ENCODE peak calls at places on chromosomes 5 and 9, in four cellular contexts. S, C, H and R are unnamed samples.

GRCh38 chr5:94197970-94198369 is 420.4 kb downstream of the KIAA0825 start:
- DNase-seq in H (no peak), C (no peak), S (no peak), R (no peak)

GRCh38 chr9:97470076-97470475 is 31.4 kb upstream of the TMOD1 start:
- DNase-seq in H (no peak), C (no peak), S (no peak), R (no peak)

GRCh38 chr9:89368978-89369377 is 50.7 kb downstream of the SECISBP2 start:
- DNase-seq in S (no peak), C (no peak), H (no peak), R (no peak)

GRCh38 chr9:126151671-126152050 is 175.0 kb upstream of the MVB12B start:
- DNase-seq in S (peak; percentile 21), C (no peak), H (peak; percentile 10), R (peak; percentile 26)

GRCh38 chr9:116212986-116213672 is 59.5 kb downstream of the PAPPA start:
- DNase-seq in H (no peak), C (no peak), S (no peak), R (no peak)

GRCh38 chr9:107665057-107665456 is 175.5 kb upstream of the KLF4 start:
- DNase-seq in H (no peak), C (no peak), S (no peak), R (no peak)

GRCh38 chr9:81686614-81687520 is 2.5 kb downstream of the TLE1 start:
- DNase-seq in C (no peak), H (peak; percentile 17), S (peak; percentile 89), R (peak; percentile 34)

GRCh38 chr5:122508623-122509022 is 196.6 kb downstream of the SNCAIP start:
- DNase-seq in H (no peak), S (no peak), C (no peak), R (no peak)

GRCh38 chr5:158514961-158515359 is 584.8 kb downstream of the EBF1 start:
- DNase-seq in H (no peak), S (no peak), C (no peak), R (no peak)

GRCh38 chr9:111975709-111976108 is 79.1 kb downstream of the UGCG start:
- DNase-seq in H (no peak), S (peak; percentile 67), C (no peak), R (no peak)

GRCh38 chr5:177131019-177131320 is 2.6 kb upstream of the NSD1 start:
- DNase-seq in C (no peak), H (no peak), S (no peak), R (no peak)

GRCh38 chr5:64347308-64347707 is 158.5 kb upstream of the RGS7BP start:
- DNase-seq in S (no peak), C (no peak), H (no peak), R (no peak)

GRCh38 chr9:80874276-80874675 is 815.1 kb downstream of the TLE1 start:
- DNase-seq in C (no peak), S (no peak), H (no peak), R (no peak)

GRCh38 chr9:23123048-23123632 is 676.5 kb downstream of the DMRTA1 start:
- DNase-seq in S (peak; percentile 10), H (no peak), C (no peak), R (no peak)

GRCh38 chr9:113934167-113934566 is 58.1 kb downstream of the ZNF618 start:
- DNase-seq in S (no peak), C (no peak), H (no peak), R (no peak)

GRCh38 chr5:56637321-56637920 is 177.9 kb upstream of the MAP3K1 start:
- DNase-seq in S (no peak), C (no peak), H (no peak), R (no peak)

GRCh38 chr5:177133119-177133844 is at the start of gene NSD1:
- DNase-seq in S (peak; percentile 89), C (peak; percentile 93), H (peak; percentile 94), R (peak; percentile 94)

GRCh38 chr5:139848508-139849100 is 53.0 kb downstream of the PSD2 start:
- DNase-seq in H (no peak), C (no peak), S (no peak), R (no peak)

GRCh38 chr5:95448836-95449235 is 57.7 kb downstream of the FAM81B start:
- DNase-seq in C (no peak), S (no peak), H (no peak), R (no peak)

GRCh38 chr5:120447706-120448239 is 16.3 kb upstream of the PRR16 start:
- DNase-seq in S (no peak), H (no peak), C (no peak), R (no peak)

GRCh38 chr5:79595086-79595485 is 17.2 kb upstream of the TENT2 start:
- DNase-seq in H (no peak), C (no peak), S (no peak), R (no peak)

GRCh38 chr5:4580772-4581171 is 559.4 kb upstream of the ADAMTS16 start:
- DNase-seq in S (no peak), C (no peak), H (no peak), R (no peak)

GRCh38 chr9:121863931-121864330 is 212.5 kb downstream of the DAB2IP start:
- DNase-seq in H (no peak), C (no peak), S (no peak), R (no peak)

GRCh38 chr5:38263983-38264382 is 5.6 kb downstream of the EGFLAM start:
- DNase-seq in C (no peak), S (no peak), H (no peak), R (no peak)

GRCh38 chr5:162323471-162323870 is 255.9 kb downstream of the GABRG2 start:
- DNase-seq in C (no peak), S (peak; percentile 31), H (no peak), R (no peak)

GRCh38 chr5:61262080-61262479 is 70.0 kb upstream of the ZSWIM6 start:
- DNase-seq in S (no peak), C (no peak), H (no peak), R (no peak)

GRCh38 chr9:99966720-99967119 is 60.3 kb downstream of the STX17 start:
- DNase-seq in S (no peak), H (no peak), C (no peak), R (no peak)

GRCh38 chr9:137781906-137782585 is 95.5 kb upstream of the CACNA1B start:
- DNase-seq in S (no peak), C (no peak), H (no peak), R (no peak)

GRCh38 chr5:119343766-119344165 is 12.1 kb upstream of the TNFAIP8 start:
- DNase-seq in C (no peak), S (no peak), H (no peak), R (no peak)

GRCh38 chr5:63250939-63251338 is 672.3 kb downstream of the LRRC70 start:
- DNase-seq in S (no peak), H (no peak), C (no peak), R (no peak)

GRCh38 chr5:96023518-96023917 is 61.9 kb upstream of the ELL2 start:
- DNase-seq in C (no peak), H (no peak), S (no peak), R (no peak)

GRCh38 chr5:134114886-134115805 is 665 bp downstream of the TCF7 start:
- DNase-seq in S (peak; percentile 40), C (peak; percentile 72), H (peak; percentile 50), R (peak; percentile 60)

GRCh38 chr5:147573171-147573570 is 63.3 kb upstream of the DPYSL3 start:
- DNase-seq in S (no peak), C (no peak), H (no peak), R (no peak)

GRCh38 chr9:4463824-4464223 is 26.4 kb upstream of the SLC1A1 start:
- DNase-seq in H (no peak), S (no peak), C (no peak), R (no peak)

GRCh38 chr5:128082551-128083032 is 974 bp upstream of the SLC12A2 start:
- DNase-seq in S (no peak), C (no peak), H (no peak), R (no peak)

GRCh38 chr9:110028281-110029075 is 179.5 kb downstream of the C9orf152 start:
- DNase-seq in S (no peak), C (no peak), H (no peak), R (no peak)

GRCh38 chr9:131668057-131668438 is 71.8 kb downstream of the RAPGEF1 start:
- DNase-seq in S (no peak), C (no peak), H (no peak), R (no peak)